ENCODE peak calls at places on chromosomes 11 and 22, in ten cellular contexts. Z is activated gamma-delta T cell treated with Interleukin-2 at 50 U/mL for 16 hours, R is myocyte, L is left lung, X is T-helper 9 cell, A is cardiac muscle cell, H is RPMI7951, W is pancreas, J is NCI-H1436, F is fibroblast of pulmonary artery. G is an unnamed sample.

GRCh38 chr11:77080643-77081210 is 14.0 kb downstream of the CAPN5 start:
- DNase-seq in Z (no peak), R (no peak), L (peak; percentile 21), X (no peak), A (peak; percentile 49), H (peak; percentile 22), W (no peak), J (no peak), F (peak; percentile 28), G (no peak)

GRCh38 chr22:17830041-17830961 is 56.0 kb upstream of the BID start:
- DNase-seq in Z (peak; percentile 80), R (peak; percentile 86), L (peak; percentile 81), X (peak; percentile 79), A (peak; percentile 86), H (peak; percentile 61), W (peak; percentile 87), J (peak; percentile 61), F (peak; percentile 82), G (peak; percentile 74)

GRCh38 chr11:83051760-83052671 is 19.7 kb downstream of the RAB30 start:
- DNase-seq in Z (no peak), R (peak; percentile 90), L (no peak), X (no peak), A (peak; percentile 91), H (peak; percentile 92), W (peak; percentile 52), J (no peak), F (peak; percentile 96), G (no peak)

GRCh38 chr11:77309401-77310085 is 8.1 kb upstream of the GDPD4 start:
- DNase-seq in Z (no peak), R (no peak), L (no peak), X (no peak), A (no peak), H (no peak), W (no peak), J (no peak), F (no peak), G (no peak)

GRCh38 chr22:20298803-20299735 is 20.8 kb downstream of the DGCR6L start:
- DNase-seq in Z (peak; percentile 84), R (peak; percentile 38), L (peak; percentile 92), X (peak; percentile 85), A (peak; percentile 89), H (peak; percentile 72), W (peak; percentile 94), J (peak; percentile 85), F (peak; percentile 69), G (peak; percentile 85)

GRCh38 chr11:116697011-116697410 is 75.8 kb downstream of the BUD13 start:
- DNase-seq in Z (no peak), R (no peak), L (no peak), X (no peak), A (no peak), H (no peak), W (no peak), J (no peak), F (no peak), G (no peak)

GRCh38 chr22:27075028-27075678 is 417.8 kb downstream of the MIAT start:
- DNase-seq in Z (no peak), R (peak; percentile 24), L (no peak), X (no peak), A (no peak), H (peak; percentile 38), W (no peak), J (no peak), F (peak; percentile 13), G (no peak)

GRCh38 chr22:43946391-43946680 is 8.9 kb upstream of the SAMM50 start:
- DNase-seq in Z (no peak), R (no peak), L (no peak), X (no peak), A (no peak), H (no peak), W (no peak), J (no peak), F (peak; percentile 5), G (no peak)

GRCh38 chr11:20671856-20672546 is 2.6 kb downstream of the NELL1 start:
- DNase-seq in Z (no peak), R (no peak), L (no peak), X (no peak), A (peak; percentile 6), H (peak; percentile 8), W (no peak), J (no peak), F (peak; percentile 3), G (no peak)

GRCh38 chr11:69449320-69450063 is 32.0 kb upstream of the LINC01488 start:
- DNase-seq in Z (no peak), R (no peak), L (peak; percentile 63), X (no peak), A (peak; percentile 68), H (peak; percentile 99), W (peak; percentile 46), J (no peak), F (peak; percentile 50), G (no peak)

GRCh38 chr11:74844072-74844471 is 95.4 kb downstream of the RNF169 start:
- DNase-seq in Z (no peak), R (no peak), L (peak; percentile 61), X (no peak), A (no peak), H (no peak), W (no peak), J (no peak), F (no peak), G (no peak)

GRCh38 chr11:8267831-8268529 is 4.3 kb upstream of the LMO1 start:
- DNase-seq in Z (no peak), R (no peak), L (no peak), X (no peak), A (peak; percentile 12), H (no peak), W (peak; percentile 63), J (no peak), F (no peak), G (no peak)

GRCh38 chr11:114098927-114099326 is 39.4 kb downstream of the ZBTB16 start:
- DNase-seq in Z (no peak), R (no peak), L (no peak), X (no peak), A (no peak), H (no peak), W (no peak), J (no peak), F (no peak), G (no peak)

GRCh38 chr22:43356881-43357280 is 13.7 kb upstream of the SCUBE1 start:
- DNase-seq in Z (no peak), R (no peak), L (no peak), X (no peak), A (peak; percentile 68), H (no peak), W (no peak), J (no peak), F (peak; percentile 16), G (no peak)

G was measured in CD4-positive, alpha-beta T cell.